ENCODE peak calls at places on chromosome 20, in six cellular contexts. L, W, P, N, J and O are unnamed samples.
A peak's percentile ranks its signal among the peaks of the same experiment; 100 is the strongest.

GRCh38 chr20:53872561-53873248 is 197.7 kb downstream of the BCAS1 start:
- DNase-seq in W (no peak), N (no peak), J (peak; percentile 30), P (no peak), L (no peak), O (no peak)

GRCh38 chr20:9359561-9360308 is 154.7 kb upstream of the LAMP5 start:
- DNase-seq in L (no peak), W (no peak), P (no peak), J (peak; percentile 70), N (peak; percentile 69), O (no peak)

GRCh38 chr20:41717464-41717863 is 99.3 kb upstream of the CHD6 start:
- DNase-seq in J (no peak), P (no peak), L (no peak), N (no peak), W (no peak), O (no peak)

GRCh38 chr20:25685276-25686080 is 11.2 kb downstream of the ZNF337 start:
- DNase-seq in L (no peak), P (no peak), N (no peak), J (no peak), W (no peak), O (no peak)

GRCh38 chr20:49672109-49672681 is 41.5 kb downstream of the B4GALT5 start:
- DNase-seq in L (no peak), P (no peak), W (no peak), J (no peak), N (no peak), O (no peak)

GRCh38 chr20:40986774-40987173 is 41.8 kb upstream of the TOP1 start:
- DNase-seq in W (no peak), N (no peak), P (no peak), L (no peak), J (no peak), O (no peak)

GRCh38 chr20:46965477-46965876 is 70.8 kb downstream of the EYA2 start:
- DNase-seq in L (no peak), W (no peak), J (no peak), N (no peak), P (no peak), O (no peak)

GRCh38 chr20:6081236-6081635 is 27.4 kb upstream of the LRRN4 start:
- DNase-seq in N (no peak), W (no peak), L (no peak), P (no peak), J (peak; percentile 52), O (no peak)

GRCh38 chr20:18738055-18738454 is 75.5 kb upstream of the SCP2D1 start:
- DNase-seq in W (no peak), P (no peak), L (no peak), N (no peak), J (no peak), O (no peak)

GRCh38 chr20:24980321-24981053 is 12.1 kb downstream of the APMAP start:
- DNase-seq in W (no peak), N (no peak), J (no peak), L (no peak), P (no peak), O (no peak)

GRCh38 chr20:19828233-19828632 is 70.2 kb downstream of the RIN2 start:
- DNase-seq in N (no peak), L (no peak), P (no peak), J (peak; percentile 82), W (no peak), O (no peak)

GRCh38 chr20:1336699-1337387 is 7.9 kb upstream of the SDCBP2 start:
- DNase-seq in L (peak; percentile 84), W (no peak), P (no peak), J (no peak), N (no peak), O (no peak)

GRCh38 chr20:48897298-48898044 is 24.0 kb upstream of the ARFGEF2 start:
- DNase-seq in P (no peak), N (no peak), W (no peak), L (no peak), J (peak; percentile 92), O (no peak)

GRCh38 chr20:60262967-60263603 is 304.9 kb downstream of the CDH26 start:
- DNase-seq in W (peak; percentile 43), L (peak; percentile 22), P (no peak), N (no peak), J (no peak), O (peak; percentile 50)

GRCh38 chr20:45469336-45470261 is at the start of gene WFDC2:
- DNase-seq in J (no peak), N (no peak), P (peak; percentile 85), L (no peak), W (no peak), O (no peak)

GRCh38 chr20:46458891-46459750 is 52.7 kb upstream of the ELMO2 start:
- DNase-seq in L (peak; percentile 21), W (no peak), P (peak; percentile 84), J (no peak), N (no peak), O (peak; percentile 88)

GRCh38 chr20:25398363-25399037 is 7.9 kb upstream of the ABHD12 start:
- DNase-seq in W (no peak), P (no peak), J (no peak), L (no peak), N (no peak), O (no peak)

GRCh38 chr20:48679603-48680002 is 148.2 kb downstream of the PREX1 start:
- DNase-seq in N (no peak), P (no peak), L (no peak), J (no peak), W (no peak), O (peak; percentile 31)

GRCh38 chr20:3563548-3564177 is 92.8 kb downstream of the ATRN start:
- DNase-seq in P (no peak), J (peak; percentile 69), L (no peak), W (no peak), N (peak; percentile 41), O (peak; percentile 4)

DNA sequence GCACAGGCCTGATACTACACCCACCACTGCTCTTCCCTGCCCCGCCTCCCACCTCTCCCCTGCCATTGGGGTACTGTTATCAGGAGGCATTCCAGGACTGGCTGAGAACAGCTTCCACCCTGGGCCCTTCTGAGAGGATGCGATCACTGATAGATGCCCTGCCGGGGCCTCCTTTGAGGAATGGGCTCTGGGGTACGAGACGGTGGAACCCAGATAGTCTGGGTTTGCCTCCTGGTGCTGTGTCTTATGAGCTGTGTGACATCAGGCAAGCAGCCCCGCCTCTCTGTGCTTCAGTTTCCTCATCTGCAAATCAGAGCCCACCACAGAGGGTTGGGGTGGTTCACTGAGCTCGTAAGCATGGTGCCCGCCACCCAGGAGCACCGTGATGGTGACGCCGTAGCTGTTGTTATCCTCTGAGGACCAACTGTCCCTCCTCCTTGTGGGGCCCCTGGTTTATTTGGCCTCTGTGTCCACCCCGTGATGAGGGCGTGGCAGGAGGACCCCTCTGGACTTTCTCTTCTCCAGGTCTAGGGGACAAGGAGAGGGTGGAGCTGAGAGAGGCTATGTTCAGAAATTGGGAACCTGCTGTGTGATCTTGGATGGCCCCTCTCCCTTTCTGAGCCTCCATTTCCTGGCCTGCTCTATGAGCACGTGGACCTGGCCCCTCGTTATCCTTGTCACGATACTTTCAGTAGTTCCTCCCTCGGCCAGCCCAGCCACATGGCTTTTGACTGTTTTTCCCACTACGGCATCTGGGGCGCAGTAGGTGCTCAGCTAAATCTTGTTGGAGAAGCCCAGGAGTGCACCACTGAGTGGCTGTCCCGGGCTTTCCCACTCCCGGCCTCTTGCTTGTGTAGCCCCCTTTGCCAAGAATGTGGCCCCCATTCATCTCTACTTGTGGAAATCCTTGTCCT is 18.3 kb downstream of the SRC start:
- DNase-seq in J (no peak), P (peak; percentile 83), L (no peak), N (no peak), W (no peak), O (no peak)
- H3K4me3 ChIP-seq in J (no peak overlapping the region), P (no peak overlapping the region), L (no peak overlapping the region), N (no peak overlapping the region), W (no peak overlapping the region), O (no peak overlapping the region)

DNA sequence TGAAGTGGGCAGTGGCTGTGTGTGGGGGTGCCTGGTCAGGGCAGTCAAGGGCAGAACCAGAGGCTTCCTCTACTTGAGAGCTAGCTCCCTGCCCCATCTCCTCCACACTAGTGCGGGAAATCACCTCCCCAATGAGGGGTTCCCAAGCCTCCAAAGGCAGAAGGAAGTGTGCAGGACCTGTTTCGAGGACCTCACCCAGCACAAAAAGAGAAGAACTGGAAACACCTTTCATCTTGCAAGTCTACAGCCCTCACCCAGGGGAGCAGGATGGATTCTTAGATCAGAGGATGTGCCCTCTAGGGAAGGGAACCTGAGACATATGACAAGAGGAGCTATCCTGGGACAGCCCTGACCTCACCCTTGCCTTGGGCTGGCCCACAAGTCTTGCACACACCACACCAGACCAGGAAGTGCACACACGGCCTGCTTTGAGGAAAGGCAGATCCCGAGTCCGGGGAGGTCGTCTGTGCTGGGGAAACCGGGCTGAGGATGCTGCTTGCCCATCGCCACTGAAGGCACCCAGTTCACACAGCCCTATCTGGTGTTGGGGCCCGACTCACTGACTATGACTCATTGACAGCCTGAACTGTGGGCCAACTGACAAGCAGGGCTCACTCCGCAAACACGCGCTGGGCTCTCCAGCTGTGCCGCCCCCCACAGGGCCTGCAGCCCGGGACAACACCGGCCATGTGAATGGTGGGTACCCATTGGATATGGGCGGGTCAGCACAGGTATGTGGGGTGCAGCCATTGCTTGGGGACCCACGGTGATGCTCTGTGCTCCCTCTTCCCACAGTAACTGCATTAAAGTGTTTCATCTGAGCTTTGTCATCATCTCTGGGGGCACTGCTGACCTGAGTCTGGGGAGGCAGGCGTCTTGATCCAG is 1.8 kb downstream of the SAMD10 start:
- DNase-seq in J (peak; percentile 88), P (peak; percentile 87), W (no peak), L (no peak), N (no peak), O (no peak)
- H3K4me1 ChIP-seq in J (peaks cover 39% of the 10 kb centered on the region), P (peaks cover 15% of the 10 kb centered on the region), W (peaks cover 52% of the 10 kb centered on the region), L (peaks cover 59% of the 10 kb centered on the region), N (peaks cover 22% of the 10 kb centered on the region), O (peaks cover 5% of the 10 kb centered on the region)

DNA sequence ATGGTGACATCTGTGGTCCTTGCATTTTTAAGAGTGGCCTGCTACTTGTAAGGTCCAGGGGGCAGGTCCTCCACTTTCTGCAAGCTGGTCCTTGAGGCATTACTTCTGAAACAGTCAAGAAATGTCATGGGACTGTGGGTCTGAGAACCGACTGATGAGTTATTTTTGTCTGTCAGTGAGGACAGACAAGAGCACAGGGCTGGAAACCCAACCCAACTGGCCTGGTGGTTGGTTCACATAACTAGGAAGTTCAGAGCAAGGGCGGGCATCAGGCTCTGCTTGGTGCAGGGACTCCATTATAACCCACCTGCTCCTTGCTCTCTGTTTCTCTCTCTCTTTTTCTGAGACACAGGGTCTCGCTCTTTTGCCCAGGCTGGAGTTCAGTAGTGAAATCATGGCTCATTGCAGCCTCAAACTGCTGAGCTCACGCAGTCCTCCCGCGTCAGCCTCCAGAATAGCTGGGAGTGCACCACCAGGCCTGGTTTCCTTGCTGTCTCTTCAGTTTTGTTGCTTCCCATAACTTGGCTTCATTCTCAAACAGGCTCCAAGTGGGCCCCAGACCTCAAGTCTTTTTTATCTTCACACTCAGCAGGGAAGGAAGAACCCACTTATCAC is 9.2 kb downstream of the CST3 start:
- DNase-seq in L (no peak), N (no peak), P (no peak), W (no peak), J (no peak), O (no peak)
- H3K27ac ChIP-seq in L (peak overlapping the region; percentile 68), N (no peak overlapping the region), P (peak overlapping the region; percentile 32), W (no peak overlapping the region), J (no peak overlapping the region), O (no peak overlapping the region)

DNA sequence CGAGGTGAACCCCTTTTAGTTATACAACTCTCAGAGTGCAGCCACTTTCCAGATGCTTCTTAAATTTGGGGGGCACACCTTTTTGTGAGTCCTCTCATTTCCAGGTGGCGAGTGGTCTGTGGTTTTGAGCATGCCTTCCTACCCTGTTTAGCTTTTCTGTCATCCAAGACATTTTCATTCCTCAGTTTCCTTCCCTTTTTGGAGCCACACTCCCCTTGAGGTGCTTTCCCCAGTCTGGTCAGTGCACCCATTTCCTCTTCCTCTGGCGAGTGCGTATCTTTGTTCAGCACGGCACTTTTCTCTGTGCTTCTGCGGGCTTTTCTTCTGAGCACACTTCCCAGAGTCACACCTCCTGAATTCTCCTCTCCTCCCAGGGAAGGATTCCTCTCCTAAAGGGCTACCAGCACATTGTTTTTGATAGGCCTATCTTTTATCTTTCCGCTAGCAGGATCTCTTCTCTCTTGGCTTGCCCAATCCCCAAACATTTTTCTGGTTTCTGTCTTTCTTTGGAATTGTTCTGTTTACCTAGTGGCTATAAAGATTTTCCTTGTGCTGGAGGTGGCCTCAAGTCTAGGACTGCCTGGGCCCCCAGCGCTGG is 1.4 kb downstream of the PHF20 start:
- DNase-seq in W (no peak), L (no peak), J (peak; percentile 24), P (no peak), N (peak; percentile 34), O (no peak)
- H3K4me3 ChIP-seq in W (peak overlapping the region; percentile 59), L (peak overlapping the region; percentile 74), J (peak overlapping the region; percentile 94), P (peak overlapping the region; percentile 91), N (peak overlapping the region; percentile 63), O (peak overlapping the region; percentile 94)